ENCODE peak calls at places on chromosomes 16 and 17, in four cellular contexts. L, D, J and O are unnamed samples.

GRCh38 chr17:57114085-57114673 is 29.1 kb downstream of the AKAP1 start:
- DNase-seq in L (peak; percentile 28), D (peak; percentile 48), J (no peak), O (no peak)

GRCh38 chr17:75872434-75873351 is 5.7 kb downstream of the TRIM47 start:
- DNase-seq in L (peak; percentile 89), D (peak; percentile 86), J (peak; percentile 59), O (no peak)

GRCh38 chr17:20151174-20151573 is 142.0 kb downstream of the SPECC1 start:
- DNase-seq in L (no peak), D (no peak), J (no peak), O (no peak)

GRCh38 chr16:84548508-84548907 is 44.0 kb upstream of the MEAK7 start:
- DNase-seq in L (no peak), D (no peak), J (no peak), O (peak; percentile 23)

GRCh38 chr16:49470550-49470949 is 96.9 kb downstream of the C16orf78 start:
- DNase-seq in L (no peak), D (peak; percentile 3), J (no peak), O (no peak)

GRCh38 chr17:27496005-27496404 is 39.8 kb downstream of the KSR1 start:
- DNase-seq in L (no peak), D (no peak), J (no peak), O (no peak)

GRCh38 chr17:80034977-80035686 is 540 bp downstream of the TBC1D16 start:
- DNase-seq in L (peak; percentile 39), D (peak; percentile 32), J (no peak), O (no peak)

GRCh38 chr17:27977751-27978688 is 64.5 kb upstream of the NLK start:
- DNase-seq in L (no peak), D (no peak), J (no peak), O (no peak)

GRCh38 chr17:77783991-77784820 is 174.3 kb upstream of the TNRC6C start:
- DNase-seq in L (no peak), D (no peak), J (no peak), O (no peak)

GRCh38 chr16:28879261-28879840 is 1.1 kb downstream of the ATP2A1 start:
- DNase-seq in L (no peak), D (no peak), J (no peak), O (no peak)

GRCh38 chr16:85554114-85554790 is 58.9 kb upstream of the GSE1 start:
- DNase-seq in L (peak; percentile 86), D (peak; percentile 83), J (no peak), O (no peak)

GRCh38 chr16:57998484-57998883 is 2.0 kb downstream of the ZNF319 start:
- DNase-seq in L (peak; percentile 38), D (no peak), J (no peak), O (peak; percentile 64)

GRCh38 chr17:37488009-37488604 is 1.6 kb upstream of the DUSP14 start:
- DNase-seq in L (peak; percentile 96), D (no peak), J (peak; percentile 94), O (no peak)

GRCh38 chr17:74417178-74418045 is 14.5 kb upstream of the GPRC5C start:
- DNase-seq in L (peak; percentile 33), D (no peak), J (no peak), O (no peak)

GRCh38 chr16:78926723-78927200 is 673.8 kb downstream of the MAF start:
- DNase-seq in L (no peak), D (no peak), J (no peak), O (no peak)

GRCh38 chr16:67391424-67392300 is 1.6 kb downstream of the TPPP3 start:
- DNase-seq in L (no peak), D (peak; percentile 25), J (no peak), O (no peak)

GRCh38 chr17:30379303-30380105 is 777 bp downstream of the CPD start:
- DNase-seq in L (no peak), D (peak; percentile 29), J (no peak), O (peak; percentile 70)

GRCh38 chr17:48470388-48471034 is 40.5 kb upstream of the SKAP1 start:
- DNase-seq in L (peak; percentile 36), D (no peak), J (no peak), O (no peak)

GRCh38 chr17:48831549-48831883 is 681 bp downstream of the CALCOCO2 start:
- DNase-seq in L (no peak), D (no peak), J (no peak), O (no peak)

GRCh38 chr17:79953335-79953734 is 82.3 kb downstream of the TBC1D16 start:
- DNase-seq in L (no peak), D (no peak), J (no peak), O (no peak)

GRCh38 chr17:6661464-6661848 is 9.9 kb downstream of the C17orf100 start:
- DNase-seq in L (no peak), D (no peak), J (no peak), O (no peak)

GRCh38 chr17:28379814-28380571 is 8.5 kb downstream of the SARM1 start:
- DNase-seq in L (peak; percentile 75), D (no peak), J (peak; percentile 31), O (no peak)

GRCh38 chr17:81931557-81932332 is 4.2 kb upstream of the MAFG start:
- DNase-seq in L (no peak), D (no peak), J (no peak), O (no peak)

GRCh38 chr16:62035115-62036092 is 834 bp downstream of the CDH8 start:
- DNase-seq in L (no peak), D (no peak), J (no peak), O (no peak)

GRCh38 chr16:30934827-30935557 is 11.6 kb downstream of the FBXL19 start:
- DNase-seq in L (peak; percentile 64), D (no peak), J (no peak), O (no peak)